ENCODE peak calls at places on chromosomes 3 and 15, in nine cellular contexts. One of them, this sample, is unnamed.

GRCh38 chr3:154132777-154133375 is 11.7 kb downstream of the ARHGEF26 start:
- DNase-seq in sigmoid colon: no peak
- DNase-seq in HCT116: no peak
- DNase-seq in breast epithelium: no peak
- DNase-seq in heart left ventricle: no peak
- DNase-seq in lower leg skin: no peak
- DNase-seq in adrenal gland: no peak
- DNase-seq in NB4: peak; percentile 43
- DNase-seq in HepG2: no peak
- DNase-seq in this sample: no peak

GRCh38 chr3:40397912-40398311 is 10.9 kb downstream of the ENTPD3 start:
- DNase-seq in lower leg skin: no peak
- DNase-seq in adrenal gland: no peak
- DNase-seq in heart left ventricle: no peak
- DNase-seq in HepG2: no peak
- DNase-seq in breast epithelium: no peak
- DNase-seq in sigmoid colon: no peak
- DNase-seq in NB4: no peak
- DNase-seq in HCT116: no peak
- DNase-seq in this sample: no peak

GRCh38 chr3:110027446-110027845 is 690.1 kb upstream of the DPPA4 start:
- DNase-seq in breast epithelium: no peak
- DNase-seq in NB4: no peak
- DNase-seq in adrenal gland: no peak
- DNase-seq in HepG2: no peak
- DNase-seq in lower leg skin: no peak
- DNase-seq in sigmoid colon: no peak
- DNase-seq in heart left ventricle: no peak
- DNase-seq in HCT116: peak; percentile 8
- DNase-seq in this sample: no peak

GRCh38 chr3:108528459-108529231 is 18.2 kb upstream of the MYH15 start:
- DNase-seq in lower leg skin: no peak
- DNase-seq in breast epithelium: no peak
- DNase-seq in NB4: peak; percentile 24
- DNase-seq in adrenal gland: no peak
- DNase-seq in heart left ventricle: no peak
- DNase-seq in HepG2: no peak
- DNase-seq in sigmoid colon: no peak
- DNase-seq in HCT116: no peak
- DNase-seq in this sample: no peak

GRCh38 chr15:59274126-59274970 is 67.7 kb downstream of the LDHAL6B start:
- DNase-seq in adrenal gland: no peak
- DNase-seq in NB4: peak; percentile 11
- DNase-seq in HepG2: no peak
- DNase-seq in sigmoid colon: no peak
- DNase-seq in lower leg skin: peak; percentile 23
- DNase-seq in HCT116: no peak
- DNase-seq in breast epithelium: no peak
- DNase-seq in heart left ventricle: no peak
- DNase-seq in this sample: no peak

GRCh38 chr3:10015476-10015904 is 10.7 kb upstream of the FANCD2 start:
- DNase-seq in breast epithelium: peak; percentile 86
- DNase-seq in sigmoid colon: peak; percentile 98
- DNase-seq in HCT116: no peak
- DNase-seq in heart left ventricle: peak; percentile 87
- DNase-seq in HepG2: no peak
- DNase-seq in adrenal gland: peak; percentile 76
- DNase-seq in NB4: peak; percentile 69
- DNase-seq in lower leg skin: peak; percentile 97
- DNase-seq in this sample: no peak

GRCh38 chr3:71206821-71207220 is 376.7 kb downstream of the FOXP1 start:
- DNase-seq in adrenal gland: no peak
- DNase-seq in breast epithelium: no peak
- DNase-seq in HepG2: no peak
- DNase-seq in NB4: no peak
- DNase-seq in heart left ventricle: no peak
- DNase-seq in HCT116: no peak
- DNase-seq in sigmoid colon: no peak
- DNase-seq in lower leg skin: no peak
- DNase-seq in this sample: no peak

GRCh38 chr15:98382139-98382538 is 266.2 kb upstream of the IGF1R start:
- DNase-seq in lower leg skin: peak; percentile 40
- DNase-seq in HCT116: no peak
- DNase-seq in HepG2: no peak
- DNase-seq in NB4: peak; percentile 19
- DNase-seq in breast epithelium: no peak
- DNase-seq in heart left ventricle: no peak
- DNase-seq in sigmoid colon: no peak
- DNase-seq in adrenal gland: no peak
- DNase-seq in this sample: peak; percentile 4

GRCh38 chr15:92164327-92165000 is 229.2 kb upstream of the ST8SIA2 start:
- DNase-seq in HepG2: peak; percentile 88
- DNase-seq in adrenal gland: no peak
- DNase-seq in lower leg skin: no peak
- DNase-seq in sigmoid colon: no peak
- DNase-seq in breast epithelium: no peak
- DNase-seq in heart left ventricle: no peak
- DNase-seq in HCT116: no peak
- DNase-seq in NB4: no peak
- DNase-seq in this sample: no peak

GRCh38 chr3:144085964-144086363 is 114.3 kb downstream of the DIPK2A start:
- DNase-seq in heart left ventricle: no peak
- DNase-seq in HepG2: no peak
- DNase-seq in HCT116: no peak
- DNase-seq in NB4: peak; percentile 77
- DNase-seq in sigmoid colon: no peak
- DNase-seq in lower leg skin: no peak
- DNase-seq in adrenal gland: no peak
- DNase-seq in breast epithelium: no peak
- DNase-seq in this sample: peak; percentile 5

GRCh38 chr15:61084944-61085367 is 144.1 kb downstream of the RORA start:
- DNase-seq in heart left ventricle: peak; percentile 21
- DNase-seq in NB4: peak; percentile 79
- DNase-seq in adrenal gland: no peak
- DNase-seq in sigmoid colon: no peak
- DNase-seq in breast epithelium: no peak
- DNase-seq in lower leg skin: no peak
- DNase-seq in HepG2: no peak
- DNase-seq in HCT116: no peak
- DNase-seq in this sample: no peak

GRCh38 chr15:57591822-57592367 is at the start of gene MYZAP:
- DNase-seq in sigmoid colon: no peak
- DNase-seq in adrenal gland: peak; percentile 67
- DNase-seq in NB4: no peak
- DNase-seq in lower leg skin: peak; percentile 91
- DNase-seq in heart left ventricle: peak; percentile 70
- DNase-seq in breast epithelium: peak; percentile 69
- DNase-seq in HCT116: no peak
- DNase-seq in HepG2: no peak
- DNase-seq in this sample: peak; percentile 27

GRCh38 chr3:104846270-104846669 is 520.4 kb upstream of the ALCAM start:
- DNase-seq in lower leg skin: no peak
- DNase-seq in NB4: no peak
- DNase-seq in adrenal gland: no peak
- DNase-seq in HCT116: no peak
- DNase-seq in HepG2: no peak
- DNase-seq in sigmoid colon: no peak
- DNase-seq in breast epithelium: no peak
- DNase-seq in heart left ventricle: no peak
- DNase-seq in this sample: no peak

GRCh38 chr3:128727485-128727884 is 1.5 kb downstream of the RAB7A start:
- DNase-seq in HepG2: no peak
- DNase-seq in adrenal gland: no peak
- DNase-seq in breast epithelium: no peak
- DNase-seq in lower leg skin: no peak
- DNase-seq in HCT116: no peak
- DNase-seq in heart left ventricle: no peak
- DNase-seq in sigmoid colon: no peak
- DNase-seq in NB4: no peak
- DNase-seq in this sample: peak; percentile 47

GRCh38 chr15:40693904-40694705 is 869 bp upstream of the RAD51 start:
- DNase-seq in NB4: peak; percentile 59
- DNase-seq in adrenal gland: no peak
- DNase-seq in lower leg skin: no peak
- DNase-seq in HepG2: peak; percentile 6
- DNase-seq in breast epithelium: no peak
- DNase-seq in HCT116: no peak
- DNase-seq in heart left ventricle: no peak
- DNase-seq in sigmoid colon: no peak
- DNase-seq in this sample: peak; percentile 40

GRCh38 chr15:68639926-68640600 is 61.3 kb downstream of the CORO2B start:
- DNase-seq in heart left ventricle: no peak
- DNase-seq in breast epithelium: no peak
- DNase-seq in lower leg skin: peak; percentile 68
- DNase-seq in sigmoid colon: peak; percentile 58
- DNase-seq in HCT116: no peak
- DNase-seq in adrenal gland: no peak
- DNase-seq in HepG2: no peak
- DNase-seq in NB4: no peak
- DNase-seq in this sample: no peak
- TF ChIP-seq POLR2A in heart left ventricle: no peak
- TF ChIP-seq POLR2A in breast epithelium: no peak
- TF ChIP-seq POLR2A in lower leg skin: no peak
- TF ChIP-seq POLR2A in sigmoid colon: no peak
- TF ChIP-seq POLR2A in HCT116: no peak
- TF ChIP-seq POLR2A in adrenal gland: no peak
- TF ChIP-seq POLR2A in HepG2: no peak
- TF ChIP-seq POLR2A in NB4: no peak
- TF ChIP-seq POLR2A in this sample: no peak

DNA sequence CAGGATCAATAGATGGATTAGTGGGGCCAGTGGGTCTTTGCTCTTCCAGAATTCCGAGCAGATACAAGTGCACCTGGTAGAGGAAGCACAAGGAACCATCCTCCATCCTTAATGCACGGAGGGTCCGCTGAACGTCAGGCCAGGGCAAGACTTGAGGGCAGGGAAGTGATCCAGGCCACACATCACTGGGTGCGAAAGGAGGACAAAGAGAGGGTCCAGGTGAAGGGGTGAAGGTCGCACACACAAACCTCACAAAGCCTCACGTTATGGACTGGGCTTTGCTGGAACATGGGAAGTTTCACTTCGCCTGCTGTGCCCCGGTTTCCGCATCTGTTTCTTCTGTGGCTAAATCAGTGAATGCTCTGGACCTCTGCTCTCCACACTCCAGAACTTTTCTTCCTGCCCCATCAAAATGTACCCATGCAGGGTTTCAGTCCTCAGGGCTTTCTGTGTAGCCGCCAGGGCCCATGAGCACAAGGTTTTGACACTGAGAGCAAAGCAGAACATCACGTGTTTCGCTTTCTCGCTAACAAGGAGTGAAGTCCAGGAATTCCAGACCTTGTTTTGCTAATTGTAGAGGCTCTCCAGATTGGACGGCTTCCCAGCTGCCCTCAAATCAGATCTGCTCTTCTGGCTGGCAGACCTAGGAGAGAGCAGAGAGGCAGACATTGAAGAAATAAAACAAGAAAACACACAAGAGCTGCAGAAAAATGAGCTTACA is 56.3 kb downstream of the KLF15 start:
- DNase-seq in lower leg skin: peak; percentile 36
- DNase-seq in adrenal gland: no peak
- DNase-seq in HCT116: no peak
- DNase-seq in breast epithelium: no peak
- DNase-seq in HepG2: peak; percentile 76
- DNase-seq in sigmoid colon: peak; percentile 85
- DNase-seq in heart left ventricle: peak; percentile 59
- DNase-seq in NB4: no peak
- DNase-seq in this sample: no peak
- TF ChIP-seq POLR2A in lower leg skin: no peak
- TF ChIP-seq POLR2A in adrenal gland: no peak
- TF ChIP-seq POLR2A in HCT116: no peak
- TF ChIP-seq POLR2A in breast epithelium: no peak
- TF ChIP-seq POLR2A in HepG2: no peak
- TF ChIP-seq POLR2A in sigmoid colon: no peak
- TF ChIP-seq POLR2A in heart left ventricle: no peak
- TF ChIP-seq POLR2A in NB4: no peak
- TF ChIP-seq POLR2A in this sample: no peak

DNA sequence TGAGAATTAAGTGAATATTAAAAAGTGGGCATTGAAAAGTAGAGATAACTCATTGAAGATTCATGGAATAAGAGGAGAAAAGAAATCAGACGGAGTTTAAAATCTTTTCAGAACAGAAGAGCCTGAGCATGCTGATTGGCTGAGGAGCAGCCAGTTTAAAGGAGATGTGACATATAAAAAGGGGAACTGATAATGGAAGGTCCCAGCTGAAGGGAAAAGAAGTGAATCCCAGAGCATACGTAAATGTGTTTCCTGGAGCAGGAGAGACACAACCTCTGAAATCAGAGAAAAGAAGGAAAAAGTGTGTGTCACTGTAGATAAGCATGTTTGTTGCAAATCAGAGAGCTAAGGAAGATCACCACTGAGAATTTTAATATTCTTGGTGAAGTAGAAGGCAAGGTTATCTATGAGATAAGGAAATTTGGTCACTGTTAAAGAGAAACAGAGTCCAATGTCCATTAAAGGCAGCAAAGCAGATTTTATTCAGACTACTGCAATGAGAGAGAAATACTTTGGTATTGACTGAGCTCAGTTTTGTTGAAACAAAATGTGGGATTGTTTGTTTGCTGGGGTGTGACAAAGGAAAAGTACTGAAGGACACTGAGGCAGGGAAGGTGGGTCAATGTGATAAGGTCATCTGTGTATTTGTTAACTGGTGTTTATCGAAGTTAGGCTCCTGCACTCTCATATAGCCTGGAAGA is 84.6 kb upstream of the WDR72 start:
- DNase-seq in HepG2: peak; percentile 84
- DNase-seq in breast epithelium: no peak
- DNase-seq in lower leg skin: no peak
- DNase-seq in adrenal gland: no peak
- DNase-seq in HCT116: no peak
- DNase-seq in sigmoid colon: no peak
- DNase-seq in heart left ventricle: no peak
- DNase-seq in NB4: no peak
- DNase-seq in this sample: no peak
- TF ChIP-seq POLR2A in HepG2: no peak
- TF ChIP-seq POLR2A in breast epithelium: no peak
- TF ChIP-seq POLR2A in lower leg skin: no peak
- TF ChIP-seq POLR2A in adrenal gland: no peak
- TF ChIP-seq POLR2A in HCT116: no peak
- TF ChIP-seq POLR2A in sigmoid colon: no peak
- TF ChIP-seq POLR2A in heart left ventricle: no peak
- TF ChIP-seq POLR2A in NB4: no peak
- TF ChIP-seq POLR2A in this sample: no peak

DNA sequence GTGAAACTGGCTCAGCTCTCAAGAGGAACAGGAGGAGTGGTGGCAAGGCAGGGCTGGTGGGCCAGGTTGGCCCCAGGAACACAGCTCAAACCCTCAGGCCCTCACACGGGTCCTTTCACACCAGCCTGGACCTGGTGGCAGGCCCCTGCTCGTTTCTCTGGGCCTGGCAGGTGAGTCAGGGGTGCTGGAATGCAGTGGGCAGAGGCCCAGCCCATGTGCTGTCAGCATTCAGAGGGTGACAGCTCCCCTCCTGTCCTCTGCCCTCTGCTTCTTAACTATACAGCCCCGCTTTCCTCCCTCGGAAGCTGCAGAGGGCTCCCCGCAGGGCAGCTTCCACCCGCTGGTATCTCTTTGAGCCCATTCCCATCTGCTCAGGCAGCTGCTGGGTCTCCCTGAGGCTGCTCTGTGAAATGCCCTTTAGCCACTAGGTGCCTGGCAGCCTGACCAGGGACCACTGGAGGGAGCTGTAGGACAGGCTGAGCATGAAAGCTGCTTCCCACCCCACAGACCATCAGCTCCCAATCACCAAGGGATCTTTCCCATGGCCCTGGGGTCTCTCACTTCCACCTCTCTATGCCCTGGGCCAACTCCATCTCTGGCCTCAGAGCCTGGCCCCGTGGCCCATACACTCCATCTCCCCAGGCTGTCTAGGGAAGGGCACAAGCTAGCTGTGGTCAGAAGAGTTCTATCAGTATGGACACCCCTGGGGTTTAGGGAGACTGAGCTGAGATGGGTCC is 24.8 kb downstream of the SHF start:
- DNase-seq in breast epithelium: peak; percentile 79
- DNase-seq in NB4: peak; percentile 81
- DNase-seq in lower leg skin: peak; percentile 95
- DNase-seq in sigmoid colon: peak; percentile 89
- DNase-seq in HepG2: peak; percentile 76
- DNase-seq in heart left ventricle: peak; percentile 78
- DNase-seq in adrenal gland: peak; percentile 84
- DNase-seq in HCT116: peak; percentile 66
- DNase-seq in this sample: peak; percentile 86
- TF ChIP-seq POLR2A in breast epithelium: no peak
- TF ChIP-seq POLR2A in NB4: no peak
- TF ChIP-seq POLR2A in lower leg skin: no peak
- TF ChIP-seq POLR2A in sigmoid colon: no peak
- TF ChIP-seq POLR2A in HepG2: no peak
- TF ChIP-seq POLR2A in heart left ventricle: no peak
- TF ChIP-seq POLR2A in adrenal gland: no peak
- TF ChIP-seq POLR2A in HCT116: no peak
- TF ChIP-seq POLR2A in this sample: no peak